ENCODE peak calls at places on chromosomes 13 and 19, in ten cellular contexts. One of them, this sample, is unnamed.
A peak's percentile ranks its signal among the peaks of the same experiment; 100 is the strongest.

GRCh38 chr19:7700128-7700470 is 1.8 kb downstream of the FCER2 start:
- DNase-seq in T-helper 17 cell: no peak
- DNase-seq in naive thymus-derived CD8-positive, alpha-beta T cell: no peak
- DNase-seq in transverse colon: no peak
- DNase-seq in lung: no peak
- DNase-seq in effector CD4-positive, alpha-beta T cell: no peak
- DNase-seq in activated CD4-positive, alpha-beta T cell treated with anti-CD3 and anti-CD28 coated beads, Interleukin-2, amount 50 U/mL, for 1 hour: no peak
- DNase-seq in stimulated activated CD4-positive, alpha-beta T cell treated with anti-CD3 and anti-CD28 coated beads, Interleukin-15, amount 100 ng/mL, for 24 hours: no peak
- DNase-seq in foreskin fibroblast: no peak
- DNase-seq in DMS153: no peak
- DNase-seq in this sample: no peak

GRCh38 chr19:4993683-4994082 is 24.8 kb downstream of the KDM4B start:
- DNase-seq in stimulated activated CD4-positive, alpha-beta T cell treated with anti-CD3 and anti-CD28 coated beads, Interleukin-15, amount 100 ng/mL, for 24 hours: no peak
- DNase-seq in activated CD4-positive, alpha-beta T cell treated with anti-CD3 and anti-CD28 coated beads, Interleukin-2, amount 50 U/mL, for 1 hour: no peak
- DNase-seq in foreskin fibroblast: no peak
- DNase-seq in lung: no peak
- DNase-seq in DMS153: no peak
- DNase-seq in transverse colon: no peak
- DNase-seq in effector CD4-positive, alpha-beta T cell: no peak
- DNase-seq in T-helper 17 cell: no peak
- DNase-seq in naive thymus-derived CD8-positive, alpha-beta T cell: no peak
- DNase-seq in this sample: no peak

GRCh38 chr19:50315773-50316448 is 13.3 kb downstream of the KCNC3 start:
- DNase-seq in T-helper 17 cell: no peak
- DNase-seq in transverse colon: no peak
- DNase-seq in DMS153: peak; percentile 56
- DNase-seq in foreskin fibroblast: no peak
- DNase-seq in lung: no peak
- DNase-seq in stimulated activated CD4-positive, alpha-beta T cell treated with anti-CD3 and anti-CD28 coated beads, Interleukin-15, amount 100 ng/mL, for 24 hours: peak; percentile 59
- DNase-seq in activated CD4-positive, alpha-beta T cell treated with anti-CD3 and anti-CD28 coated beads, Interleukin-2, amount 50 U/mL, for 1 hour: no peak
- DNase-seq in naive thymus-derived CD8-positive, alpha-beta T cell: no peak
- DNase-seq in effector CD4-positive, alpha-beta T cell: no peak
- DNase-seq in this sample: peak; percentile 54

GRCh38 chr19:45499196-45500180 is 1.2 kb downstream of the PPM1N start:
- DNase-seq in naive thymus-derived CD8-positive, alpha-beta T cell: no peak
- DNase-seq in T-helper 17 cell: peak; percentile 48
- DNase-seq in transverse colon: peak; percentile 68
- DNase-seq in lung: peak; percentile 41
- DNase-seq in stimulated activated CD4-positive, alpha-beta T cell treated with anti-CD3 and anti-CD28 coated beads, Interleukin-15, amount 100 ng/mL, for 24 hours: peak; percentile 78
- DNase-seq in activated CD4-positive, alpha-beta T cell treated with anti-CD3 and anti-CD28 coated beads, Interleukin-2, amount 50 U/mL, for 1 hour: peak; percentile 61
- DNase-seq in DMS153: peak; percentile 93
- DNase-seq in effector CD4-positive, alpha-beta T cell: peak; percentile 28
- DNase-seq in foreskin fibroblast: no peak
- DNase-seq in this sample: peak; percentile 68

GRCh38 chr13:44618326-44618725 is 42.2 kb upstream of the TSC22D1 start:
- DNase-seq in stimulated activated CD4-positive, alpha-beta T cell treated with anti-CD3 and anti-CD28 coated beads, Interleukin-15, amount 100 ng/mL, for 24 hours: no peak
- DNase-seq in transverse colon: no peak
- DNase-seq in effector CD4-positive, alpha-beta T cell: no peak
- DNase-seq in naive thymus-derived CD8-positive, alpha-beta T cell: no peak
- DNase-seq in activated CD4-positive, alpha-beta T cell treated with anti-CD3 and anti-CD28 coated beads, Interleukin-2, amount 50 U/mL, for 1 hour: no peak
- DNase-seq in foreskin fibroblast: no peak
- DNase-seq in lung: no peak
- DNase-seq in DMS153: no peak
- DNase-seq in T-helper 17 cell: no peak
- DNase-seq in this sample: no peak

GRCh38 chr19:33902802-33903488 is 106.3 kb downstream of the KCTD15 start:
- DNase-seq in T-helper 17 cell: no peak
- DNase-seq in effector CD4-positive, alpha-beta T cell: no peak
- DNase-seq in transverse colon: no peak
- DNase-seq in naive thymus-derived CD8-positive, alpha-beta T cell: no peak
- DNase-seq in DMS153: no peak
- DNase-seq in foreskin fibroblast: no peak
- DNase-seq in stimulated activated CD4-positive, alpha-beta T cell treated with anti-CD3 and anti-CD28 coated beads, Interleukin-15, amount 100 ng/mL, for 24 hours: no peak
- DNase-seq in activated CD4-positive, alpha-beta T cell treated with anti-CD3 and anti-CD28 coated beads, Interleukin-2, amount 50 U/mL, for 1 hour: no peak
- DNase-seq in lung: no peak
- DNase-seq in this sample: no peak

GRCh38 chr19:54521022-54521859 is 18.6 kb downstream of the LAIR2 start:
- DNase-seq in naive thymus-derived CD8-positive, alpha-beta T cell: no peak
- DNase-seq in activated CD4-positive, alpha-beta T cell treated with anti-CD3 and anti-CD28 coated beads, Interleukin-2, amount 50 U/mL, for 1 hour: no peak
- DNase-seq in lung: no peak
- DNase-seq in foreskin fibroblast: no peak
- DNase-seq in transverse colon: no peak
- DNase-seq in stimulated activated CD4-positive, alpha-beta T cell treated with anti-CD3 and anti-CD28 coated beads, Interleukin-15, amount 100 ng/mL, for 24 hours: peak; percentile 35
- DNase-seq in DMS153: no peak
- DNase-seq in effector CD4-positive, alpha-beta T cell: no peak
- DNase-seq in T-helper 17 cell: no peak
- DNase-seq in this sample: no peak

GRCh38 chr13:88925954-88926353 is 1254.8 kb downstream of the SLITRK5 start:
- DNase-seq in T-helper 17 cell: no peak
- DNase-seq in lung: no peak
- DNase-seq in stimulated activated CD4-positive, alpha-beta T cell treated with anti-CD3 and anti-CD28 coated beads, Interleukin-15, amount 100 ng/mL, for 24 hours: no peak
- DNase-seq in activated CD4-positive, alpha-beta T cell treated with anti-CD3 and anti-CD28 coated beads, Interleukin-2, amount 50 U/mL, for 1 hour: no peak
- DNase-seq in foreskin fibroblast: no peak
- DNase-seq in transverse colon: no peak
- DNase-seq in DMS153: no peak
- DNase-seq in naive thymus-derived CD8-positive, alpha-beta T cell: no peak
- DNase-seq in effector CD4-positive, alpha-beta T cell: no peak
- DNase-seq in this sample: no peak

GRCh38 chr19:16185925-16186234 is 670 bp downstream of the FAM32A start:
- DNase-seq in transverse colon: no peak
- DNase-seq in T-helper 17 cell: no peak
- DNase-seq in activated CD4-positive, alpha-beta T cell treated with anti-CD3 and anti-CD28 coated beads, Interleukin-2, amount 50 U/mL, for 1 hour: no peak
- DNase-seq in stimulated activated CD4-positive, alpha-beta T cell treated with anti-CD3 and anti-CD28 coated beads, Interleukin-15, amount 100 ng/mL, for 24 hours: no peak
- DNase-seq in naive thymus-derived CD8-positive, alpha-beta T cell: no peak
- DNase-seq in foreskin fibroblast: peak; percentile 28
- DNase-seq in effector CD4-positive, alpha-beta T cell: peak; percentile 25
- DNase-seq in lung: no peak
- DNase-seq in DMS153: no peak
- DNase-seq in this sample: no peak

GRCh38 chr13:67043901-67044300 is 186.2 kb downstream of the PCDH9 start:
- DNase-seq in T-helper 17 cell: no peak
- DNase-seq in activated CD4-positive, alpha-beta T cell treated with anti-CD3 and anti-CD28 coated beads, Interleukin-2, amount 50 U/mL, for 1 hour: no peak
- DNase-seq in naive thymus-derived CD8-positive, alpha-beta T cell: no peak
- DNase-seq in transverse colon: no peak
- DNase-seq in effector CD4-positive, alpha-beta T cell: no peak
- DNase-seq in stimulated activated CD4-positive, alpha-beta T cell treated with anti-CD3 and anti-CD28 coated beads, Interleukin-15, amount 100 ng/mL, for 24 hours: no peak
- DNase-seq in lung: no peak
- DNase-seq in DMS153: no peak
- DNase-seq in foreskin fibroblast: peak; percentile 58
- DNase-seq in this sample: no peak

GRCh38 chr13:64993514-64994164 is 2236.5 kb downstream of the PCDH9 start:
- DNase-seq in activated CD4-positive, alpha-beta T cell treated with anti-CD3 and anti-CD28 coated beads, Interleukin-2, amount 50 U/mL, for 1 hour: no peak
- DNase-seq in stimulated activated CD4-positive, alpha-beta T cell treated with anti-CD3 and anti-CD28 coated beads, Interleukin-15, amount 100 ng/mL, for 24 hours: no peak
- DNase-seq in foreskin fibroblast: no peak
- DNase-seq in transverse colon: no peak
- DNase-seq in effector CD4-positive, alpha-beta T cell: no peak
- DNase-seq in lung: no peak
- DNase-seq in naive thymus-derived CD8-positive, alpha-beta T cell: no peak
- DNase-seq in DMS153: no peak
- DNase-seq in T-helper 17 cell: no peak
- DNase-seq in this sample: no peak

GRCh38 chr19:33304760-33305647 is 2.7 kb upstream of the CEBPA start:
- DNase-seq in DMS153: no peak
- DNase-seq in effector CD4-positive, alpha-beta T cell: no peak
- DNase-seq in foreskin fibroblast: no peak
- DNase-seq in transverse colon: peak; percentile 80
- DNase-seq in naive thymus-derived CD8-positive, alpha-beta T cell: no peak
- DNase-seq in T-helper 17 cell: no peak
- DNase-seq in stimulated activated CD4-positive, alpha-beta T cell treated with anti-CD3 and anti-CD28 coated beads, Interleukin-15, amount 100 ng/mL, for 24 hours: no peak
- DNase-seq in activated CD4-positive, alpha-beta T cell treated with anti-CD3 and anti-CD28 coated beads, Interleukin-2, amount 50 U/mL, for 1 hour: no peak
- DNase-seq in lung: peak; percentile 79
- DNase-seq in this sample: no peak

GRCh38 chr13:23436680-23437079 is 3.2 kb upstream of the SACS start:
- DNase-seq in foreskin fibroblast: peak; percentile 41
- DNase-seq in T-helper 17 cell: no peak
- DNase-seq in stimulated activated CD4-positive, alpha-beta T cell treated with anti-CD3 and anti-CD28 coated beads, Interleukin-15, amount 100 ng/mL, for 24 hours: no peak
- DNase-seq in DMS153: no peak
- DNase-seq in lung: no peak
- DNase-seq in transverse colon: no peak
- DNase-seq in effector CD4-positive, alpha-beta T cell: no peak
- DNase-seq in activated CD4-positive, alpha-beta T cell treated with anti-CD3 and anti-CD28 coated beads, Interleukin-2, amount 50 U/mL, for 1 hour: no peak
- DNase-seq in naive thymus-derived CD8-positive, alpha-beta T cell: no peak
- DNase-seq in this sample: no peak

GRCh38 chr19:17716309-17716929 is 2.9 kb upstream of the MAP1S start:
- DNase-seq in foreskin fibroblast: no peak
- DNase-seq in stimulated activated CD4-positive, alpha-beta T cell treated with anti-CD3 and anti-CD28 coated beads, Interleukin-15, amount 100 ng/mL, for 24 hours: no peak
- DNase-seq in T-helper 17 cell: no peak
- DNase-seq in activated CD4-positive, alpha-beta T cell treated with anti-CD3 and anti-CD28 coated beads, Interleukin-2, amount 50 U/mL, for 1 hour: no peak
- DNase-seq in effector CD4-positive, alpha-beta T cell: no peak
- DNase-seq in lung: no peak
- DNase-seq in DMS153: no peak
- DNase-seq in naive thymus-derived CD8-positive, alpha-beta T cell: no peak
- DNase-seq in transverse colon: no peak
- DNase-seq in this sample: no peak

GRCh38 chr13:27678306-27679040 is 56.8 kb downstream of the POLR1D start:
- DNase-seq in stimulated activated CD4-positive, alpha-beta T cell treated with anti-CD3 and anti-CD28 coated beads, Interleukin-15, amount 100 ng/mL, for 24 hours: no peak
- DNase-seq in naive thymus-derived CD8-positive, alpha-beta T cell: no peak
- DNase-seq in effector CD4-positive, alpha-beta T cell: no peak
- DNase-seq in T-helper 17 cell: no peak
- DNase-seq in transverse colon: no peak
- DNase-seq in DMS153: no peak
- DNase-seq in lung: no peak
- DNase-seq in activated CD4-positive, alpha-beta T cell treated with anti-CD3 and anti-CD28 coated beads, Interleukin-2, amount 50 U/mL, for 1 hour: no peak
- DNase-seq in foreskin fibroblast: no peak
- DNase-seq in this sample: no peak

GRCh38 chr13:95564948-95565347 is 12.4 kb downstream of the CLDN10 start:
- DNase-seq in DMS153: no peak
- DNase-seq in stimulated activated CD4-positive, alpha-beta T cell treated with anti-CD3 and anti-CD28 coated beads, Interleukin-15, amount 100 ng/mL, for 24 hours: no peak
- DNase-seq in effector CD4-positive, alpha-beta T cell: no peak
- DNase-seq in foreskin fibroblast: peak; percentile 58
- DNase-seq in T-helper 17 cell: no peak
- DNase-seq in transverse colon: no peak
- DNase-seq in naive thymus-derived CD8-positive, alpha-beta T cell: no peak
- DNase-seq in activated CD4-positive, alpha-beta T cell treated with anti-CD3 and anti-CD28 coated beads, Interleukin-2, amount 50 U/mL, for 1 hour: no peak
- DNase-seq in lung: no peak
- DNase-seq in this sample: no peak

GRCh38 chr19:46466536-46467199 is 4.7 kb downstream of the PNMA8A start:
- DNase-seq in stimulated activated CD4-positive, alpha-beta T cell treated with anti-CD3 and anti-CD28 coated beads, Interleukin-15, amount 100 ng/mL, for 24 hours: peak; percentile 29
- DNase-seq in naive thymus-derived CD8-positive, alpha-beta T cell: no peak
- DNase-seq in foreskin fibroblast: peak; percentile 84
- DNase-seq in effector CD4-positive, alpha-beta T cell: no peak
- DNase-seq in transverse colon: peak; percentile 30
- DNase-seq in activated CD4-positive, alpha-beta T cell treated with anti-CD3 and anti-CD28 coated beads, Interleukin-2, amount 50 U/mL, for 1 hour: no peak
- DNase-seq in DMS153: no peak
- DNase-seq in T-helper 17 cell: no peak
- DNase-seq in lung: no peak
- DNase-seq in this sample: no peak

GRCh38 chr13:54614729-54615128 is 1586.1 kb downstream of the OLFM4 start:
- DNase-seq in stimulated activated CD4-positive, alpha-beta T cell treated with anti-CD3 and anti-CD28 coated beads, Interleukin-15, amount 100 ng/mL, for 24 hours: no peak
- DNase-seq in foreskin fibroblast: no peak
- DNase-seq in naive thymus-derived CD8-positive, alpha-beta T cell: no peak
- DNase-seq in transverse colon: no peak
- DNase-seq in T-helper 17 cell: no peak
- DNase-seq in DMS153: peak; percentile 60
- DNase-seq in activated CD4-positive, alpha-beta T cell treated with anti-CD3 and anti-CD28 coated beads, Interleukin-2, amount 50 U/mL, for 1 hour: no peak
- DNase-seq in lung: no peak
- DNase-seq in effector CD4-positive, alpha-beta T cell: no peak
- DNase-seq in this sample: peak; percentile 96

GRCh38 chr13:43230989-43231388 is 207.6 kb downstream of the DNAJC15 start:
- DNase-seq in effector CD4-positive, alpha-beta T cell: no peak
- DNase-seq in foreskin fibroblast: no peak
- DNase-seq in naive thymus-derived CD8-positive, alpha-beta T cell: no peak
- DNase-seq in transverse colon: no peak
- DNase-seq in activated CD4-positive, alpha-beta T cell treated with anti-CD3 and anti-CD28 coated beads, Interleukin-2, amount 50 U/mL, for 1 hour: no peak
- DNase-seq in lung: no peak
- DNase-seq in DMS153: no peak
- DNase-seq in stimulated activated CD4-positive, alpha-beta T cell treated with anti-CD3 and anti-CD28 coated beads, Interleukin-15, amount 100 ng/mL, for 24 hours: no peak
- DNase-seq in T-helper 17 cell: no peak
- DNase-seq in this sample: no peak

GRCh38 chr13:50701469-50701868 is 142.0 kb downstream of the DLEU7 start:
- DNase-seq in stimulated activated CD4-positive, alpha-beta T cell treated with anti-CD3 and anti-CD28 coated beads, Interleukin-15, amount 100 ng/mL, for 24 hours: no peak
- DNase-seq in lung: no peak
- DNase-seq in activated CD4-positive, alpha-beta T cell treated with anti-CD3 and anti-CD28 coated beads, Interleukin-2, amount 50 U/mL, for 1 hour: no peak
- DNase-seq in naive thymus-derived CD8-positive, alpha-beta T cell: no peak
- DNase-seq in DMS153: no peak
- DNase-seq in foreskin fibroblast: no peak
- DNase-seq in effector CD4-positive, alpha-beta T cell: no peak
- DNase-seq in transverse colon: no peak
- DNase-seq in T-helper 17 cell: no peak
- DNase-seq in this sample: no peak